ENCODE peak calls at places on chromosome 1, in five cellular contexts. One of them, this sample, is unnamed.

GRCh38 chr1:198701766-198702539 is 63.1 kb downstream of the PTPRC start:
- DNase-seq in A549: no peak
- DNase-seq in NB4: no peak
- DNase-seq in ovary: no peak
- DNase-seq in IMR-90: no peak
- DNase-seq in this sample: no peak

GRCh38 chr1:183244466-183244865 is 58.4 kb downstream of the LAMC2 start:
- DNase-seq in A549: no peak
- DNase-seq in NB4: peak; percentile 97
- DNase-seq in ovary: peak; percentile 87
- DNase-seq in IMR-90: peak; percentile 28
- DNase-seq in this sample: no peak

GRCh38 chr1:91572044-91572443 is 71.4 kb downstream of the CDC7 start:
- DNase-seq in A549: no peak
- DNase-seq in NB4: peak; percentile 72
- DNase-seq in ovary: no peak
- DNase-seq in IMR-90: no peak
- DNase-seq in this sample: no peak

GRCh38 chr1:207389728-207390464 is 64.2 kb upstream of the CR2 start:
- DNase-seq in A549: peak; percentile 16
- DNase-seq in NB4: no peak
- DNase-seq in ovary: no peak
- DNase-seq in IMR-90: peak; percentile 76
- DNase-seq in this sample: peak; percentile 13

GRCh38 chr1:12345350-12346217 is 115.8 kb downstream of the VPS13D start:
- DNase-seq in A549: no peak
- DNase-seq in NB4: peak; percentile 7
- DNase-seq in ovary: no peak
- DNase-seq in IMR-90: no peak
- DNase-seq in this sample: no peak

GRCh38 chr1:88890790-88891317 is 513 bp downstream of the GTF2B start:
- DNase-seq in A549: no peak
- DNase-seq in NB4: peak; percentile 42
- DNase-seq in ovary: no peak
- DNase-seq in IMR-90: peak; percentile 41
- DNase-seq in this sample: peak; percentile 76

GRCh38 chr1:177490786-177491185 is 320.0 kb downstream of the BRINP2 start:
- DNase-seq in A549: no peak
- DNase-seq in NB4: no peak
- DNase-seq in ovary: no peak
- DNase-seq in IMR-90: no peak
- DNase-seq in this sample: no peak

GRCh38 chr1:110746644-110747259 is 72.0 kb upstream of the KCNA3 start:
- DNase-seq in A549: peak; percentile 6
- DNase-seq in NB4: peak; percentile 56
- DNase-seq in ovary: no peak
- DNase-seq in IMR-90: peak; percentile 53
- DNase-seq in this sample: peak; percentile 50

GRCh38 chr1:89754518-89754917 is 66.3 kb upstream of the LRRC8D start:
- DNase-seq in A549: no peak
- DNase-seq in NB4: peak; percentile 88
- DNase-seq in ovary: no peak
- DNase-seq in IMR-90: peak; percentile 63
- DNase-seq in this sample: no peak

GRCh38 chr1:42931108-42931539 is 27.5 kb downstream of the SLC2A1 start:
- DNase-seq in A549: peak; percentile 62
- DNase-seq in NB4: peak; percentile 89
- DNase-seq in ovary: no peak
- DNase-seq in IMR-90: peak; percentile 39
- DNase-seq in this sample: peak; percentile 80

GRCh38 chr1:186899977-186900376 is 71.2 kb downstream of the PLA2G4A start:
- DNase-seq in A549: no peak
- DNase-seq in NB4: no peak
- DNase-seq in ovary: no peak
- DNase-seq in IMR-90: no peak
- DNase-seq in this sample: no peak

GRCh38 chr1:48236716-48237470 is 14.4 kb downstream of the SLC5A9 start:
- DNase-seq in A549: peak; percentile 33
- DNase-seq in NB4: peak; percentile 37
- DNase-seq in ovary: no peak
- DNase-seq in IMR-90: peak; percentile 35
- DNase-seq in this sample: peak; percentile 8

GRCh38 chr1:19477284-19478240 is 7.8 kb downstream of the CAPZB start:
- DNase-seq in A549: no peak
- DNase-seq in NB4: peak; percentile 87
- DNase-seq in ovary: no peak
- DNase-seq in IMR-90: no peak
- DNase-seq in this sample: peak; percentile 17

GRCh38 chr1:18234790-18235242 is 127.2 kb downstream of the IGSF21 start:
- DNase-seq in A549: peak; percentile 63
- DNase-seq in NB4: peak; percentile 48
- DNase-seq in ovary: no peak
- DNase-seq in IMR-90: peak; percentile 3
- DNase-seq in this sample: peak; percentile 60

GRCh38 chr1:17596651-17597509 is 57.4 kb downstream of the ARHGEF10L start:
- DNase-seq in A549: no peak
- DNase-seq in NB4: no peak
- DNase-seq in ovary: no peak
- DNase-seq in IMR-90: no peak
- DNase-seq in this sample: no peak

GRCh38 chr1:14788065-14788464 is 189.6 kb downstream of the KAZN start:
- DNase-seq in A549: no peak
- DNase-seq in NB4: no peak
- DNase-seq in ovary: no peak
- DNase-seq in IMR-90: no peak
- DNase-seq in this sample: no peak

GRCh38 chr1:58652351-58653184 is 47.3 kb downstream of the MYSM1 start:
- DNase-seq in A549: peak; percentile 68
- DNase-seq in NB4: peak; percentile 81
- DNase-seq in ovary: peak; percentile 61
- DNase-seq in IMR-90: peak; percentile 84
- DNase-seq in this sample: peak; percentile 78

GRCh38 chr1:207968521-207968944 is 57.6 kb upstream of the CD34 start:
- DNase-seq in A549: no peak
- DNase-seq in NB4: no peak
- DNase-seq in ovary: no peak
- DNase-seq in IMR-90: no peak
- DNase-seq in this sample: no peak

GRCh38 chr1:39214998-39215873 is 10.7 kb downstream of the MACF1 start:
- DNase-seq in A549: no peak
- DNase-seq in NB4: peak; percentile 81
- DNase-seq in ovary: no peak
- DNase-seq in IMR-90: no peak
- DNase-seq in this sample: no peak

GRCh38 chr1:151846062-151846568 is 6.5 kb upstream of the C2CD4D start:
- DNase-seq in A549: peak; percentile 47
- DNase-seq in NB4: peak; percentile 55
- DNase-seq in ovary: no peak
- DNase-seq in IMR-90: peak; percentile 75
- DNase-seq in this sample: no peak

GRCh38 chr1:56409112-56409691 is 170.2 kb downstream of the PLPP3 start:
- DNase-seq in A549: no peak
- DNase-seq in NB4: peak; percentile 11
- DNase-seq in ovary: no peak
- DNase-seq in IMR-90: no peak
- DNase-seq in this sample: no peak

GRCh38 chr1:56403321-56403720 is 176.0 kb downstream of the PLPP3 start:
- DNase-seq in A549: no peak
- DNase-seq in NB4: no peak
- DNase-seq in ovary: no peak
- DNase-seq in IMR-90: peak; percentile 23
- DNase-seq in this sample: no peak

GRCh38 chr1:56404561-56405030 is 174.8 kb downstream of the PLPP3 start:
- DNase-seq in A549: no peak
- DNase-seq in NB4: peak; percentile 29
- DNase-seq in ovary: no peak
- DNase-seq in IMR-90: no peak
- DNase-seq in this sample: no peak

GRCh38 chr1:56404066-56404465 is 175.3 kb downstream of the PLPP3 start:
- DNase-seq in A549: no peak
- DNase-seq in NB4: no peak
- DNase-seq in ovary: no peak
- DNase-seq in IMR-90: no peak
- DNase-seq in this sample: no peak

GRCh38 chr1:56406821-56407220 is 172.5 kb downstream of the PLPP3 start:
- DNase-seq in A549: no peak
- DNase-seq in NB4: no peak
- DNase-seq in ovary: no peak
- DNase-seq in IMR-90: peak; percentile 21
- DNase-seq in this sample: no peak
- TF ChIP-seq POLR2A in A549: no peak
- TF ChIP-seq POLR2A in NB4: no peak
- TF ChIP-seq POLR2A in ovary: no peak
- TF ChIP-seq POLR2A in IMR-90: no peak
- TF ChIP-seq POLR2A in this sample: no peak

GRCh38 chr1:159924791-159925712 is at the start of gene TAGLN2:
- DNase-seq in A549: peak; percentile 92
- DNase-seq in NB4: peak; percentile 92
- DNase-seq in ovary: peak; percentile 90
- DNase-seq in IMR-90: peak; percentile 90
- DNase-seq in this sample: peak; percentile 88

GRCh38 chr1:159922499-159923202 is 2.7 kb downstream of the TAGLN2 start:
- DNase-seq in A549: peak; percentile 47
- DNase-seq in NB4: no peak
- DNase-seq in ovary: peak; percentile 71
- DNase-seq in IMR-90: peak; percentile 41
- DNase-seq in this sample: peak; percentile 59

GRCh38 chr1:159923203-159924024 is 1.9 kb downstream of the TAGLN2 start:
- DNase-seq in A549: peak; percentile 88
- DNase-seq in NB4: peak; percentile 89
- DNase-seq in ovary: peak; percentile 94
- DNase-seq in IMR-90: peak; percentile 83
- DNase-seq in this sample: peak; percentile 82

GRCh38 chr1:159925713-159926066 is 383 bp upstream of the TAGLN2 start:
- DNase-seq in A549: no peak
- DNase-seq in NB4: no peak
- DNase-seq in ovary: peak; percentile 51
- DNase-seq in IMR-90: no peak
- DNase-seq in this sample: no peak

GRCh38 chr1:159924025-159924790 is 1.1 kb downstream of the TAGLN2 start:
- DNase-seq in A549: peak; percentile 92
- DNase-seq in NB4: peak; percentile 89
- DNase-seq in ovary: peak; percentile 95
- DNase-seq in IMR-90: peak; percentile 89
- DNase-seq in this sample: peak; percentile 93
- TF ChIP-seq POLR2A in A549: no peak
- TF ChIP-seq POLR2A in NB4: no peak
- TF ChIP-seq POLR2A in ovary: no peak
- TF ChIP-seq POLR2A in IMR-90: peak; percentile 5
- TF ChIP-seq POLR2A in this sample: no peak

GRCh38 chr1:221706862-221707582 is 34.9 kb downstream of the DUSP10 start:
- DNase-seq in A549: no peak
- DNase-seq in NB4: peak; percentile 69
- DNase-seq in ovary: no peak
- DNase-seq in IMR-90: no peak
- DNase-seq in this sample: peak; percentile 12

GRCh38 chr1:221708987-221709386 is 32.9 kb downstream of the DUSP10 start:
- DNase-seq in A549: peak; percentile 86
- DNase-seq in NB4: peak; percentile 69
- DNase-seq in ovary: no peak
- DNase-seq in IMR-90: peak; percentile 89
- DNase-seq in this sample: peak; percentile 71

GRCh38 chr1:221709854-221710253 is 32.0 kb downstream of the DUSP10 start:
- DNase-seq in A549: no peak
- DNase-seq in NB4: no peak
- DNase-seq in ovary: no peak
- DNase-seq in IMR-90: no peak
- DNase-seq in this sample: no peak

GRCh38 chr1:221706191-221706590 is 35.7 kb downstream of the DUSP10 start:
- DNase-seq in A549: no peak
- DNase-seq in NB4: no peak
- DNase-seq in ovary: no peak
- DNase-seq in IMR-90: no peak
- DNase-seq in this sample: no peak

DNA sequence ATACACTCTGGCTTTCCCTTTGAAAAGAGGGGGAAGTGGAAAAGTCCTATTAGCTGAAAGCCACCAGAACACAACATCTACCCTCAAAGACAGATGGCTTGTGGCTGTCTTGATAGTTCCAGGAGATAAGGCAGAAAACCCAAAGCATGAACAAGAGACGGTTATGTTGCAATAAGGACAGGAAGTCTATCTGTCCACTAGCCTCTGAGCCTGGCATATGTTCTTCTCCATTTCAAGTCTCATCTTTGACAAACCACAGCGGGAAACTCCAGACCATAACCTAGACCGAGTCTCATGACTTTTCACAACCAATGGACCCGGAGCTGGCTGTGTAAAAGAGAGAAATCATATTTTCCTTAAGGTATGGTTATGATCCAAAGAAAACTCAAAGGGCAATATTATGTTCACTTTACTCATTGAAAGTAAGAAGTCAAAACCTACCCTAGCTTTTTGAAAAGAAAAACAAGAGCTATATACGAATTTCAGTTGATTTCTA is 33.8 kb downstream of the DUSP10 start:
- DNase-seq in A549: no peak
- DNase-seq in NB4: peak; percentile 98
- DNase-seq in ovary: no peak
- DNase-seq in IMR-90: no peak
- DNase-seq in this sample: peak; percentile 87
- TF ChIP-seq POLR2A in A549: no peak
- TF ChIP-seq POLR2A in NB4: no peak
- TF ChIP-seq POLR2A in ovary: no peak
- TF ChIP-seq POLR2A in IMR-90: no peak
- TF ChIP-seq POLR2A in this sample: peak; percentile 59

GRCh38 chr1:21963477-21964217 is 13.2 kb upstream of the CELA3B start:
- DNase-seq in A549: peak; percentile 66
- DNase-seq in NB4: peak; percentile 78
- DNase-seq in ovary: peak; percentile 80
- DNase-seq in IMR-90: peak; percentile 57
- DNase-seq in this sample: peak; percentile 90
- TF ChIP-seq POLR2A in A549: no peak
- TF ChIP-seq POLR2A in NB4: no peak
- TF ChIP-seq POLR2A in ovary: no peak
- TF ChIP-seq POLR2A in IMR-90: peak; percentile 30
- TF ChIP-seq POLR2A in this sample: no peak

DNA sequence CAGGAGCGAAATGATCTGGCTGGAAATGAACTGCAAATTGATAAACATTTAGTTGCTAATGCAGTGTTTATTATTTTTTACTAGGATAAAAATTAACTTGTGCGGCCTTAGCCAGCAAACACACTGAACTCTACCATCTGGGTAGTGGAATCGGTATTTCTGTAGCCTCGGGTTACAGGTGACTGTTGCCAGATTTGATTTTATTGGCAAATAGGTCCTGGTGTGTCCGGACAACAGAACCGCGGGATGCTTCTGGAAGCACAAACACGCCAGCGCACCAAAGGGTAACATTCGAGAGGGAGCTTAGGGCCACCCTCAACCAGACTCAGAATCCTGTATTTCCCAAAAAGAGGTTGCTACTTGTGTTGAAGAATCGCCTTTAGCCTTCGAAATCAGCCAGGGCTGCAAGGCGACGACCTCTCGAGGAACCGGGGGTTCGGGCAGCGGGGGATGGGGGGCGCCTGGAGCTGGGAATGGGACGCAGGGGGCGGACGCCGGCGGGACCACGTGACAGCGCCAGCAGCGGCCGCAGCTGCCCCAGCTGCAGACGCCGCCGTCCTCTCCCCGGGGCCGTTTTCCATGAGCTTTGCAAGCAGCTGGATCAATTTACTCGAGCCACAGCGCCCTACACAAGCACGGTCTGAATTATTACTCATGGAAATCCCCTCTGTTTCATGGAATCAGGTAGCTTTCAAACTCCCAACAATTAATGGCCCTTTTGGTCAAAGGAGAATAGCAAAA is 158.8 kb downstream of the TOMM20 start:
- DNase-seq in A549: no peak
- DNase-seq in NB4: no peak
- DNase-seq in ovary: peak; percentile 71
- DNase-seq in IMR-90: peak; percentile 92
- DNase-seq in this sample: peak; percentile 37
- TF ChIP-seq POLR2A in A549: no peak
- TF ChIP-seq POLR2A in NB4: no peak
- TF ChIP-seq POLR2A in ovary: no peak
- TF ChIP-seq POLR2A in IMR-90: no peak
- TF ChIP-seq POLR2A in this sample: no peak

This sample was measured in erythroblast.